ENCODE peak calls at places on chromosome 5, in four cellular contexts. K, J, G and O are unnamed samples.

GRCh38 chr5:96336351-96336985 is 96.6 kb downstream of the PCSK1 start:
- DNase-seq in J (peak), G (no peak), K (peak), O (peak)

GRCh38 chr5:179814090-179814489 is 6.6 kb upstream of the SQSTM1 start:
- DNase-seq in G (no peak), K (no peak), J (no peak), O (no peak)

GRCh38 chr5:137453476-137454080 is 45.5 kb downstream of the SPOCK1 start:
- DNase-seq in G (no peak), J (peak), K (no peak), O (no peak)

GRCh38 chr5:7741415-7742065 is 109.4 kb downstream of the CFAP90 start:
- DNase-seq in G (no peak), J (no peak), K (no peak), O (no peak)

GRCh38 chr5:161545701-161546462 is 643 bp downstream of the GABRB2 start:
- DNase-seq in K (no peak), G (no peak), J (no peak), O (no peak)

GRCh38 chr5:151708126-151708525 is 21.4 kb upstream of the SPARC start:
- DNase-seq in G (no peak), K (no peak), J (no peak), O (no peak)

GRCh38 chr5:133201310-133201709 is 149.5 kb downstream of the HSPA4 start:
- DNase-seq in G (no peak), K (no peak), J (no peak), O (no peak)

GRCh38 chr5:127551410-127552041 is 34.1 kb downstream of the PRRC1 start:
- DNase-seq in J (no peak), K (no peak), G (no peak), O (no peak)

GRCh38 chr5:159156839-159157238 is 52.5 kb downstream of the RNF145 start:
- DNase-seq in K (no peak), J (peak), G (no peak), O (peak)

GRCh38 chr5:180081481-180081880 is 9.9 kb upstream of the RNF130 start:
- DNase-seq in K (no peak), G (no peak), J (no peak), O (no peak)

GRCh38 chr5:178555005-178555404 is 35.2 kb downstream of the COL23A1 start:
- DNase-seq in J (no peak), G (no peak), K (no peak), O (no peak)

GRCh38 chr5:61790678-61791077 is 458.6 kb downstream of the ZSWIM6 start:
- DNase-seq in G (no peak), K (no peak), J (no peak), O (no peak)

GRCh38 chr5:149381986-149382338 is 2.9 kb upstream of the IL17B start:
- DNase-seq in J (no peak), G (peak), K (peak), O (peak)

GRCh38 chr5:83374547-83374946 is 97.0 kb upstream of the VCAN start:
- DNase-seq in K (no peak), G (no peak), J (peak), O (no peak)

GRCh38 chr5:13866792-13867191 is 77.7 kb downstream of the DNAH5 start:
- DNase-seq in J (peak), K (peak), G (peak), O (no peak)